ENCODE peak calls at places on chromosomes 4 and X, in seven cellular contexts. One of them, this sample, is unnamed.

GRCh38 chrX:154040307-154040756 is 20.6 kb upstream of the IRAK1 start:
- DNase-seq in astrocyte of the spinal cord: peak; percentile 59
- DNase-seq in HCT116: no peak
- DNase-seq in lower lobe of right lung: no peak
- DNase-seq in ovary: no peak
- DNase-seq in upper lobe of right lung: no peak
- DNase-seq in brain microvascular endothelial cell: peak; percentile 73
- DNase-seq in this sample: peak; percentile 28

GRCh38 chr4:140556372-140557085 is 12.2 kb downstream of the UCP1 start:
- DNase-seq in astrocyte of the spinal cord: no peak
- DNase-seq in HCT116: no peak
- DNase-seq in lower lobe of right lung: no peak
- DNase-seq in ovary: no peak
- DNase-seq in upper lobe of right lung: no peak
- DNase-seq in brain microvascular endothelial cell: no peak
- DNase-seq in this sample: no peak

GRCh38 chrX:45508459-45508858 is 307.8 kb upstream of the DIPK2B start:
- DNase-seq in astrocyte of the spinal cord: no peak
- DNase-seq in HCT116: no peak
- DNase-seq in lower lobe of right lung: no peak
- DNase-seq in ovary: peak; percentile 35
- DNase-seq in upper lobe of right lung: no peak
- DNase-seq in brain microvascular endothelial cell: no peak
- DNase-seq in this sample: peak; percentile 38

GRCh38 chrX:107691024-107691448 is 62.7 kb downstream of the PRPS1 start:
- DNase-seq in astrocyte of the spinal cord: no peak
- DNase-seq in HCT116: no peak
- DNase-seq in lower lobe of right lung: no peak
- DNase-seq in ovary: no peak
- DNase-seq in upper lobe of right lung: no peak
- DNase-seq in brain microvascular endothelial cell: no peak
- DNase-seq in this sample: no peak

GRCh38 chrX:34880656-34881055 is 61.9 kb upstream of the FAM47B start:
- DNase-seq in astrocyte of the spinal cord: peak; percentile 66
- DNase-seq in HCT116: no peak
- DNase-seq in lower lobe of right lung: no peak
- DNase-seq in ovary: no peak
- DNase-seq in upper lobe of right lung: no peak
- DNase-seq in brain microvascular endothelial cell: peak; percentile 57
- DNase-seq in this sample: peak; percentile 4

GRCh38 chr4:166324321-166324720 is 451.3 kb downstream of the TLL1 start:
- DNase-seq in astrocyte of the spinal cord: peak; percentile 15
- DNase-seq in HCT116: peak; percentile 37
- DNase-seq in lower lobe of right lung: no peak
- DNase-seq in ovary: no peak
- DNase-seq in upper lobe of right lung: no peak
- DNase-seq in brain microvascular endothelial cell: peak; percentile 18
- DNase-seq in this sample: no peak

GRCh38 chr4:16043820-16044554 is 39.8 kb downstream of the PROM1 start:
- DNase-seq in astrocyte of the spinal cord: no peak
- DNase-seq in HCT116: no peak
- DNase-seq in lower lobe of right lung: no peak
- DNase-seq in ovary: no peak
- DNase-seq in upper lobe of right lung: no peak
- DNase-seq in brain microvascular endothelial cell: no peak
- DNase-seq in this sample: no peak

GRCh38 chrX:85288992-85289723 is 45.4 kb downstream of the ZNF711 start:
- DNase-seq in astrocyte of the spinal cord: no peak
- DNase-seq in HCT116: no peak
- DNase-seq in lower lobe of right lung: no peak
- DNase-seq in ovary: no peak
- DNase-seq in upper lobe of right lung: no peak
- DNase-seq in brain microvascular endothelial cell: no peak
- DNase-seq in this sample: no peak

GRCh38 chr4:82984459-82984858 is 26.2 kb downstream of the LIN54 start:
- DNase-seq in astrocyte of the spinal cord: peak; percentile 76
- DNase-seq in HCT116: peak; percentile 15
- DNase-seq in lower lobe of right lung: no peak
- DNase-seq in ovary: no peak
- DNase-seq in upper lobe of right lung: no peak
- DNase-seq in brain microvascular endothelial cell: peak; percentile 81
- DNase-seq in this sample: peak; percentile 37

GRCh38 chrX:80984118-80984517 is 174.4 kb upstream of the BRWD3 start:
- DNase-seq in astrocyte of the spinal cord: no peak
- DNase-seq in HCT116: no peak
- DNase-seq in lower lobe of right lung: no peak
- DNase-seq in ovary: no peak
- DNase-seq in upper lobe of right lung: no peak
- DNase-seq in brain microvascular endothelial cell: no peak
- DNase-seq in this sample: no peak

GRCh38 chr4:188452097-188452496 is 312.9 kb downstream of the TRIML1 start:
- DNase-seq in astrocyte of the spinal cord: no peak
- DNase-seq in HCT116: no peak
- DNase-seq in lower lobe of right lung: no peak
- DNase-seq in ovary: no peak
- DNase-seq in upper lobe of right lung: no peak
- DNase-seq in brain microvascular endothelial cell: no peak
- DNase-seq in this sample: no peak

GRCh38 chr4:172858731-172859230 is 309.8 kb upstream of the GALNT7 start:
- DNase-seq in astrocyte of the spinal cord: peak; percentile 5
- DNase-seq in HCT116: no peak
- DNase-seq in lower lobe of right lung: no peak
- DNase-seq in ovary: no peak
- DNase-seq in upper lobe of right lung: no peak
- DNase-seq in brain microvascular endothelial cell: no peak
- DNase-seq in this sample: no peak

GRCh38 chr4:103108547-103108946 is 8.9 kb upstream of the BDH2 start:
- DNase-seq in astrocyte of the spinal cord: no peak
- DNase-seq in HCT116: no peak
- DNase-seq in lower lobe of right lung: no peak
- DNase-seq in ovary: no peak
- DNase-seq in upper lobe of right lung: no peak
- DNase-seq in brain microvascular endothelial cell: no peak
- DNase-seq in this sample: no peak

GRCh38 chr4:101651778-101652177 is 138.8 kb upstream of the BANK1 start:
- DNase-seq in astrocyte of the spinal cord: no peak
- DNase-seq in HCT116: no peak
- DNase-seq in lower lobe of right lung: no peak
- DNase-seq in ovary: no peak
- DNase-seq in upper lobe of right lung: no peak
- DNase-seq in brain microvascular endothelial cell: no peak
- DNase-seq in this sample: peak; percentile 47

GRCh38 chr4:15797320-15797719 is 19.2 kb downstream of the CD38 start:
- DNase-seq in astrocyte of the spinal cord: no peak
- DNase-seq in HCT116: no peak
- DNase-seq in lower lobe of right lung: no peak
- DNase-seq in ovary: no peak
- DNase-seq in upper lobe of right lung: no peak
- DNase-seq in brain microvascular endothelial cell: no peak
- DNase-seq in this sample: no peak

GRCh38 chrX:47191806-47192401 is 1.7 kb upstream of the UBA1 start:
- DNase-seq in astrocyte of the spinal cord: no peak
- DNase-seq in HCT116: no peak
- DNase-seq in lower lobe of right lung: no peak
- DNase-seq in ovary: no peak
- DNase-seq in upper lobe of right lung: no peak
- DNase-seq in brain microvascular endothelial cell: no peak
- DNase-seq in this sample: no peak
- H3K4me3 ChIP-seq in astrocyte of the spinal cord: peak overlapping the region; percentile 60
- H3K4me3 ChIP-seq in HCT116: peak overlapping the region; percentile 75
- H3K4me3 ChIP-seq in lower lobe of right lung: peak overlapping the region; percentile 65
- H3K4me3 ChIP-seq in ovary: no peak overlapping the region
- H3K4me3 ChIP-seq in upper lobe of right lung: peak overlapping the region; percentile 65
- H3K4me3 ChIP-seq in brain microvascular endothelial cell: peak overlapping the region; percentile 64
- H3K4me3 ChIP-seq in this sample: peak overlapping the region; percentile 67

DNA sequence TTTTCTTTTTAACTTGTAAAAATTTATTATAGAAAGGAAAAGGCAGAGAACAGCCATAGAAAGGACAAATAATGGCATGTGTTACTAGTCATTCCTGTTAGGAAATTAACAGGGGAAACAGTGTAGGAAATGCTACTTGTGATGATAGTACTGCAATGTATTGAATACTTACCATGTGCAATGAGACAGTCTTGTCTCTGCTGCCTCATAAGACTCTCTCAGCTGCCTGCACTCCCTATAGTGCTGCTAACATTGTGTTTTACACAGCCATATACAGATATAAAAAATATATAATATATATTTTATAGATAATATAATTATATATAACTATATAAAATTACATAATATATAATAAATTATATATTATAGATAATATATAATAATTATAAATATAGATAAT is 62.2 kb upstream of the SHOX start:
- DNase-seq in astrocyte of the spinal cord: no peak
- DNase-seq in HCT116: no peak
- DNase-seq in lower lobe of right lung: no peak
- DNase-seq in ovary: no peak
- DNase-seq in upper lobe of right lung: no peak
- DNase-seq in brain microvascular endothelial cell: no peak
- DNase-seq in this sample: no peak
- H3K4me3 ChIP-seq in astrocyte of the spinal cord: no peak overlapping the region
- H3K4me3 ChIP-seq in HCT116: no peak overlapping the region
- H3K4me3 ChIP-seq in lower lobe of right lung: no peak overlapping the region
- H3K4me3 ChIP-seq in ovary: no peak overlapping the region
- H3K4me3 ChIP-seq in upper lobe of right lung: no peak overlapping the region
- H3K4me3 ChIP-seq in brain microvascular endothelial cell: no peak overlapping the region
- H3K4me3 ChIP-seq in this sample: no peak overlapping the region

DNA sequence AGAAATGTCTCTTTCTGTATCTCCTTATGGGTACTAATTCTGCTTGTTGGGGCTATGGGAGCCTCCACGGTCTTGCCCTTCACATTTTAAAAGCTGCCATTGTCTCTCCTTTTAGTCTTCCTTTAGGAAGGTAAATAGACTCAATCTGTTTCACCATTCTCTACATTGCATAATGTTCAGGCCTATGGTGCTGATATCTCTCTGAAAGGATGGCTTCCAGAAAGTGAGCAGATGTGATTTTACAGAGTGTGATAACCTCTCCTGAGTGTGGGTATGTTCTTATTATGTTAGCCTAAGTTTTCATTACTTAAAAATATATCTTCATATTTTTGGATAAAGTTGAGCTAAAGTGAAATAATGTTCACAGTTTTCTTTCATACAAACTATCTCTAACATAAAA is 254.0 kb upstream of the PITX2 start:
- DNase-seq in astrocyte of the spinal cord: no peak
- DNase-seq in HCT116: no peak
- DNase-seq in lower lobe of right lung: no peak
- DNase-seq in ovary: no peak
- DNase-seq in upper lobe of right lung: no peak
- DNase-seq in brain microvascular endothelial cell: no peak
- DNase-seq in this sample: no peak
- H3K4me3 ChIP-seq in astrocyte of the spinal cord: no peak overlapping the region
- H3K4me3 ChIP-seq in HCT116: no peak overlapping the region
- H3K4me3 ChIP-seq in lower lobe of right lung: no peak overlapping the region
- H3K4me3 ChIP-seq in ovary: no peak overlapping the region
- H3K4me3 ChIP-seq in upper lobe of right lung: no peak overlapping the region
- H3K4me3 ChIP-seq in brain microvascular endothelial cell: no peak overlapping the region
- H3K4me3 ChIP-seq in this sample: no peak overlapping the region

GRCh38 chr4:3387154-3387942 is 54.4 kb upstream of the HGFAC start:
- DNase-seq in astrocyte of the spinal cord: no peak
- DNase-seq in HCT116: no peak
- DNase-seq in lower lobe of right lung: peak; percentile 48
- DNase-seq in ovary: no peak
- DNase-seq in upper lobe of right lung: no peak
- DNase-seq in brain microvascular endothelial cell: no peak
- DNase-seq in this sample: no peak
- H3K4me3 ChIP-seq in astrocyte of the spinal cord: no peak overlapping the region
- H3K4me3 ChIP-seq in HCT116: no peak overlapping the region
- H3K4me3 ChIP-seq in lower lobe of right lung: peak overlapping the region; percentile 44
- H3K4me3 ChIP-seq in ovary: no peak overlapping the region
- H3K4me3 ChIP-seq in upper lobe of right lung: peak overlapping the region; percentile 45
- H3K4me3 ChIP-seq in brain microvascular endothelial cell: peak overlapping the region; percentile 22
- H3K4me3 ChIP-seq in this sample: no peak overlapping the region

DNA sequence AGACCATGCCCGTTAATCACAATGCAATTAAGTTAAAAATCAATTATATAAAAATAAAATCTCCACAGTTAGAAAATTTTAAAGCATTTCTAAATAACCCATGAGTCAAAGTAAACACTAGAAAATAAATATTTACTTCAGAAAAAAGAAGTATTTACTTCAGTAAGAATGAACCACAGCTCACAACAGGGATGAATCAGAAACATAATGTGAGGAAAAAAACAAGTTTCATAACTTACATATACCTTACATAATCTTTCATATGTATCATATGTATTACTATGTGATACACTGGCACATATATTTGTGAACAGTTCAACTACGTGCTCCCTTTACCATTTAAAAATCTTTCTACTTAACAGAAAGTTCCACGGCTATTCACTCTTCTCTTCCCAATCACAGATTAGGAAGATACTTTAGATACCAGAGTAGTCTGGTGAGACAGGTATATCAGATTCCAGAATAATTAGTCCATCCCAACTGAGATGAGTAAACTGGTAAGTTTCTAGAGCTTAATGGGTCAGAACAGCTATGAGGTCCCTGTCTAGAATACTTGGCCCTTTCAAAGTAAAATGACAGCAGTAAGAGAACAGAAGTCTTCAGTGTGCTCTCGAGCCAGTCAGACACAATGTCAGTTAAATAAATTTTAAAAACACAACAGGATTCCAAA is 70.3 kb downstream of the SH3RF1 start:
- DNase-seq in astrocyte of the spinal cord: no peak
- DNase-seq in HCT116: no peak
- DNase-seq in lower lobe of right lung: no peak
- DNase-seq in ovary: no peak
- DNase-seq in upper lobe of right lung: no peak
- DNase-seq in brain microvascular endothelial cell: no peak
- DNase-seq in this sample: no peak
- H3K4me3 ChIP-seq in astrocyte of the spinal cord: no peak overlapping the region
- H3K4me3 ChIP-seq in HCT116: no peak overlapping the region
- H3K4me3 ChIP-seq in lower lobe of right lung: no peak overlapping the region
- H3K4me3 ChIP-seq in ovary: no peak overlapping the region
- H3K4me3 ChIP-seq in upper lobe of right lung: no peak overlapping the region
- H3K4me3 ChIP-seq in brain microvascular endothelial cell: no peak overlapping the region
- H3K4me3 ChIP-seq in this sample: no peak overlapping the region

DNA sequence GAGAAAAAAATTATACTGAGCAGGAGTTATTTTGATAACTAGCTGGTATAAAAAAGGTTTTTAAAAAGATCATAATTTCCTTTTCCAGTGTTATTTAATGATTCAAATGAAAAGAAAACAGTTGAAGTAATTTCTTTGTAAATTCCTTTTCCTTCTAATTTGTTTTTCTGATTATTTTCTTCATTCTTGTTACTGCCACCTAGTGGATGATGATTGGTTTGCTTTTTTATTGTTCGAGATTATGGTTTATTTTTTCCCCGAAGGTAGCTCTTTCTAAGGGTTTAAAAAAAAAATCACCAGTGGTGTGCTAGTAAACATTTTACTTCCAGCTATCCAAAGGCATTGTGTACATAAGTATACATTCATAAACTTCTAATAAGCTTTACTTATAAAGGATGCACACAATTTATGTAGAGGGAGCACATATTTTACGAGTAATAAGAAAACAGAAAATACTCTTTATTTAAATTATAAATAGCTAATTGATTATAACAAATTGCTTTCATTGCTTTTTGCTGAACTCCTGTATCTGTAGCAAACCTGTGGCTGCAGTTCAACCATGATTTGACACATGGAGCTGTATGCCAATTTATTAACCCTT is 98.0 kb upstream of the ANK2 start:
- DNase-seq in astrocyte of the spinal cord: peak; percentile 36
- DNase-seq in HCT116: no peak
- DNase-seq in lower lobe of right lung: no peak
- DNase-seq in ovary: no peak
- DNase-seq in upper lobe of right lung: no peak
- DNase-seq in brain microvascular endothelial cell: no peak
- DNase-seq in this sample: no peak
- H3K4me3 ChIP-seq in astrocyte of the spinal cord: no peak overlapping the region
- H3K4me3 ChIP-seq in HCT116: no peak overlapping the region
- H3K4me3 ChIP-seq in lower lobe of right lung: no peak overlapping the region
- H3K4me3 ChIP-seq in ovary: no peak overlapping the region
- H3K4me3 ChIP-seq in upper lobe of right lung: no peak overlapping the region
- H3K4me3 ChIP-seq in brain microvascular endothelial cell: no peak overlapping the region
- H3K4me3 ChIP-seq in this sample: no peak overlapping the region

This sample was measured in MG63.